ENCODE peak calls at places on chromosome 12, in eight cellular contexts. One of them, this sample, is unnamed.

GRCh38 chr12:120007272-120007671 is 18.2 kb downstream of the BICDL1 start:
- ATAC-seq in HepG2: no peak
- ATAC-seq in HCT116: no peak
- ATAC-seq in upper lobe of left lung: no peak
- ATAC-seq in GM23338: no peak
- ATAC-seq in Panc1: no peak
- ATAC-seq in GM12878: no peak
- ATAC-seq in K562: no peak
- ATAC-seq in this sample: no peak

GRCh38 chr12:93733358-93733757 is 56.2 kb downstream of the CRADD start:
- ATAC-seq in HepG2: no peak
- ATAC-seq in HCT116: no peak
- ATAC-seq in upper lobe of left lung: no peak
- ATAC-seq in GM23338: no peak
- ATAC-seq in Panc1: no peak
- ATAC-seq in GM12878: peak; percentile 60
- ATAC-seq in K562: no peak
- ATAC-seq in this sample: no peak

GRCh38 chr12:121444842-121445202 is 44.9 kb downstream of the RNF34 start:
- ATAC-seq in HepG2: no peak
- ATAC-seq in HCT116: no peak
- ATAC-seq in upper lobe of left lung: no peak
- ATAC-seq in GM23338: no peak
- ATAC-seq in Panc1: no peak
- ATAC-seq in GM12878: no peak
- ATAC-seq in K562: no peak
- ATAC-seq in this sample: no peak

GRCh38 chr12:132789099-132789471 is 27.5 kb upstream of the ANKLE2 start:
- ATAC-seq in HepG2: no peak
- ATAC-seq in HCT116: no peak
- ATAC-seq in upper lobe of left lung: no peak
- ATAC-seq in GM23338: no peak
- ATAC-seq in Panc1: no peak
- ATAC-seq in GM12878: no peak
- ATAC-seq in K562: no peak
- ATAC-seq in this sample: no peak

GRCh38 chr12:118436002-118436724 is 59.8 kb downstream of the SUDS3 start:
- ATAC-seq in HepG2: peak; percentile 74
- ATAC-seq in HCT116: peak; percentile 86
- ATAC-seq in upper lobe of left lung: no peak
- ATAC-seq in GM23338: peak; percentile 98
- ATAC-seq in Panc1: no peak
- ATAC-seq in GM12878: peak; percentile 68
- ATAC-seq in K562: peak; percentile 89
- ATAC-seq in this sample: no peak

GRCh38 chr12:15842106-15842505 is 40.1 kb upstream of the STRAP start:
- ATAC-seq in HepG2: no peak
- ATAC-seq in HCT116: no peak
- ATAC-seq in upper lobe of left lung: peak; percentile 63
- ATAC-seq in GM23338: no peak
- ATAC-seq in Panc1: no peak
- ATAC-seq in GM12878: no peak
- ATAC-seq in K562: no peak
- ATAC-seq in this sample: no peak

GRCh38 chr12:25924535-25925001 is 33.9 kb upstream of the RASSF8 start:
- ATAC-seq in HepG2: no peak
- ATAC-seq in HCT116: peak; percentile 52
- ATAC-seq in upper lobe of left lung: no peak
- ATAC-seq in GM23338: peak; percentile 52
- ATAC-seq in Panc1: peak; percentile 70
- ATAC-seq in GM12878: no peak
- ATAC-seq in K562: no peak
- ATAC-seq in this sample: no peak

GRCh38 chr12:41917827-41918445 is 226.7 kb downstream of the GXYLT1 start:
- ATAC-seq in HepG2: no peak
- ATAC-seq in HCT116: no peak
- ATAC-seq in upper lobe of left lung: no peak
- ATAC-seq in GM23338: peak; percentile 61
- ATAC-seq in Panc1: no peak
- ATAC-seq in GM12878: no peak
- ATAC-seq in K562: no peak
- ATAC-seq in this sample: no peak

GRCh38 chr12:124940143-124940392 is 25.6 kb upstream of the UBC start:
- ATAC-seq in HepG2: peak; percentile 88
- ATAC-seq in HCT116: no peak
- ATAC-seq in upper lobe of left lung: no peak
- ATAC-seq in GM23338: no peak
- ATAC-seq in Panc1: no peak
- ATAC-seq in GM12878: peak; percentile 2
- ATAC-seq in K562: no peak
- ATAC-seq in this sample: no peak

GRCh38 chr12:93054021-93054420 is 124.9 kb upstream of the EEA1 start:
- ATAC-seq in HepG2: no peak
- ATAC-seq in HCT116: no peak
- ATAC-seq in upper lobe of left lung: no peak
- ATAC-seq in GM23338: no peak
- ATAC-seq in Panc1: no peak
- ATAC-seq in GM12878: no peak
- ATAC-seq in K562: no peak
- ATAC-seq in this sample: no peak

GRCh38 chr12:29212682-29213397 is 63.8 kb downstream of the FAR2 start:
- ATAC-seq in HepG2: no peak
- ATAC-seq in HCT116: no peak
- ATAC-seq in upper lobe of left lung: no peak
- ATAC-seq in GM23338: no peak
- ATAC-seq in Panc1: no peak
- ATAC-seq in GM12878: no peak
- ATAC-seq in K562: no peak
- ATAC-seq in this sample: no peak

GRCh38 chr12:80939231-80939950 is 1.7 kb upstream of the LIN7A start:
- ATAC-seq in HepG2: no peak
- ATAC-seq in HCT116: no peak
- ATAC-seq in upper lobe of left lung: peak; percentile 13
- ATAC-seq in GM23338: no peak
- ATAC-seq in Panc1: no peak
- ATAC-seq in GM12878: no peak
- ATAC-seq in K562: no peak
- ATAC-seq in this sample: no peak

GRCh38 chr12:119686355-119686754 is 18.4 kb downstream of the PRKAB1 start:
- ATAC-seq in HepG2: no peak
- ATAC-seq in HCT116: no peak
- ATAC-seq in upper lobe of left lung: no peak
- ATAC-seq in GM23338: no peak
- ATAC-seq in Panc1: no peak
- ATAC-seq in GM12878: no peak
- ATAC-seq in K562: no peak
- ATAC-seq in this sample: no peak

GRCh38 chr12:104204690-104205480 is 10.7 kb upstream of the TXNRD1 start:
- ATAC-seq in HepG2: no peak
- ATAC-seq in HCT116: no peak
- ATAC-seq in upper lobe of left lung: no peak
- ATAC-seq in GM23338: peak; percentile 20
- ATAC-seq in Panc1: no peak
- ATAC-seq in GM12878: no peak
- ATAC-seq in K562: no peak
- ATAC-seq in this sample: no peak

GRCh38 chr12:53617700-53618099 is 8.5 kb downstream of the ATF7 start:
- ATAC-seq in HepG2: no peak
- ATAC-seq in HCT116: no peak
- ATAC-seq in upper lobe of left lung: no peak
- ATAC-seq in GM23338: no peak
- ATAC-seq in Panc1: no peak
- ATAC-seq in GM12878: no peak
- ATAC-seq in K562: no peak
- ATAC-seq in this sample: no peak

GRCh38 chr12:53611304-53611703 is 14.9 kb downstream of the ATF7 start:
- ATAC-seq in HepG2: no peak
- ATAC-seq in HCT116: no peak
- ATAC-seq in upper lobe of left lung: no peak
- ATAC-seq in GM23338: no peak
- ATAC-seq in Panc1: no peak
- ATAC-seq in GM12878: no peak
- ATAC-seq in K562: no peak
- ATAC-seq in this sample: no peak

GRCh38 chr12:53616950-53617349 is 9.2 kb downstream of the ATF7 start:
- ATAC-seq in HepG2: no peak
- ATAC-seq in HCT116: no peak
- ATAC-seq in upper lobe of left lung: no peak
- ATAC-seq in GM23338: no peak
- ATAC-seq in Panc1: no peak
- ATAC-seq in GM12878: no peak
- ATAC-seq in K562: no peak
- ATAC-seq in this sample: no peak

GRCh38 chr12:53613821-53614220 is 12.4 kb downstream of the ATF7 start:
- ATAC-seq in HepG2: no peak
- ATAC-seq in HCT116: no peak
- ATAC-seq in upper lobe of left lung: no peak
- ATAC-seq in GM23338: no peak
- ATAC-seq in Panc1: no peak
- ATAC-seq in GM12878: no peak
- ATAC-seq in K562: no peak
- ATAC-seq in this sample: no peak

DNA sequence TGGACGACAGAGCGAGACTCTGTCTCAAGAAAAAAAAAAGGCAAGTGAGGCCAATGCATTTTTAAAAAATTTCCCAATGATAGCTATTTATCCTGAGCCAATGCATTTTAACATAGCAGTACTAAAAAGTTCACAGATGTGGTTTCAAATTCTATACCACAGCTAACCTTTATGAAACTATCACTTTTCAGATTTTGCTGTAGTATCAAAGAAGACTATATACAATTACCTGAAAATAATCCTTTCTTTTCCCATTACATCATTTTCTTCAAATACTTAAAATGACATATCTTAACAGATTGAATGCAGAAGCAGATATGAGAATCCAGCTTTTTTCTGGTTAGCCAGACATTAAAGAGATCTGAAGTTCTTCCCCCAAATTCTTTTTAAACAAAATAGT is 13.2 kb downstream of the ATF7 start:
- ATAC-seq in HepG2: no peak
- ATAC-seq in HCT116: no peak
- ATAC-seq in upper lobe of left lung: no peak
- ATAC-seq in GM23338: no peak
- ATAC-seq in Panc1: no peak
- ATAC-seq in GM12878: peak; percentile 69
- ATAC-seq in K562: no peak
- ATAC-seq in this sample: no peak
- TF ChIP-seq CTCF in HepG2: no peak
- TF ChIP-seq CTCF in HCT116: no peak
- TF ChIP-seq CTCF in upper lobe of left lung: no peak
- TF ChIP-seq CTCF in GM23338: no peak
- TF ChIP-seq CTCF in Panc1: no peak
- TF ChIP-seq CTCF in GM12878: no peak
- TF ChIP-seq CTCF in K562: no peak
- TF ChIP-seq CTCF in this sample: no peak

DNA sequence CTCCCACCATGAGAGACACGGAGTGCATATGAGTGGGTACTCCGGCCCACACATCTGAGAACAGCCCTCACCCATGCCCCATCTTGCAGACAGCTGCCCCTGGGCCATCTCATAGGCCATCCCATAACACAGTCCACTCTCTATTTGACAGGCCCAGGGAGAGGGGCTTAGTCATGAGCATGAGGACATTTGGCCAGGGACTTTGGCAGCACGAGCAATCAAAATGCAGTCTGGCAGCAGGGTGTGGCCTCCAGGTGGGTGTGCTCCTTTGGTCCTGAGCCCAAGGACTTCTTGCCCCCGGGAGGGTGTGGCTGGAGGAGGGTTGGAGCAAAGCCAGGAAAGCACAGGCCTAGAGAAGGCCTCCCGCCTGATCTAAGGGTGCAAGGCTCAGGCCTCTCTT is 25.6 kb downstream of the EMP1 start:
- ATAC-seq in HepG2: no peak
- ATAC-seq in HCT116: peak; percentile 78
- ATAC-seq in upper lobe of left lung: peak; percentile 40
- ATAC-seq in GM23338: no peak
- ATAC-seq in Panc1: no peak
- ATAC-seq in GM12878: no peak
- ATAC-seq in K562: no peak
- ATAC-seq in this sample: peak; percentile 26
- TF ChIP-seq POLR2AphosphoS5 in HepG2: no peak
- TF ChIP-seq POLR2AphosphoS5 in HCT116: peak; percentile 23
- TF ChIP-seq POLR2AphosphoS5 in upper lobe of left lung: no peak
- TF ChIP-seq POLR2AphosphoS5 in GM23338: no peak
- TF ChIP-seq POLR2AphosphoS5 in Panc1: no peak
- TF ChIP-seq POLR2AphosphoS5 in GM12878: no peak
- TF ChIP-seq POLR2AphosphoS5 in K562: no peak
- TF ChIP-seq POLR2AphosphoS5 in this sample: no peak

DNA sequence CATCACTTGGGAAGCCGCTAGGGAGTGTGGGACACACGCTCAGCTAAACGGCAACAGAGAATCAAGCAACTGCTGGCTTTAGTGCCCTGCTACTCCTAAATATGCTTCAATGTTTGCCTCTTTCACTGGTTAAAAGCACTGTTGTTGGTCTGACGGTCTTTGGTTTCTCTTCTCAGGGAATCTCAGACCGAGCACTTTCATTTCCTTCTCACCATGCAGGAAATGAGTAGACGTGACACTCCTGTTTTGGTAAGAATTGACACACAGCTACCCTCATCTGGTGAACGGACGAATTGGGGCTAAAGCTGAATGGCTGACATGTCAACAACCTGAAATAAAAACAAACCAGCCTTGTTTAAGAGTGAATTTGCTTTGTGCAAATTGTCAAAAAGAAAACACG is 57.5 kb upstream of the PIWIL1 start:
- ATAC-seq in HepG2: no peak
- ATAC-seq in HCT116: no peak
- ATAC-seq in upper lobe of left lung: no peak
- ATAC-seq in GM23338: no peak
- ATAC-seq in Panc1: no peak
- ATAC-seq in GM12878: no peak
- ATAC-seq in K562: no peak
- ATAC-seq in this sample: no peak
- TF ChIP-seq CTCF in HepG2: no peak
- TF ChIP-seq CTCF in HCT116: no peak
- TF ChIP-seq CTCF in upper lobe of left lung: no peak
- TF ChIP-seq CTCF in GM23338: no peak
- TF ChIP-seq CTCF in Panc1: no peak
- TF ChIP-seq CTCF in GM12878: no peak
- TF ChIP-seq CTCF in K562: no peak
- TF ChIP-seq CTCF in this sample: no peak

GRCh38 chr12:129564768-129565167 is 339.1 kb downstream of the TMEM132D start:
- ATAC-seq in HepG2: no peak
- ATAC-seq in HCT116: no peak
- ATAC-seq in upper lobe of left lung: no peak
- ATAC-seq in GM23338: no peak
- ATAC-seq in Panc1: no peak
- ATAC-seq in GM12878: peak; percentile 64
- ATAC-seq in K562: no peak
- ATAC-seq in this sample: no peak
- TF ChIP-seq POLR2AphosphoS5 in HepG2: no peak
- TF ChIP-seq POLR2AphosphoS5 in HCT116: no peak
- TF ChIP-seq POLR2AphosphoS5 in upper lobe of left lung: no peak
- TF ChIP-seq POLR2AphosphoS5 in GM23338: no peak
- TF ChIP-seq POLR2AphosphoS5 in Panc1: no peak
- TF ChIP-seq POLR2AphosphoS5 in GM12878: no peak
- TF ChIP-seq POLR2AphosphoS5 in K562: no peak
- TF ChIP-seq POLR2AphosphoS5 in this sample: no peak

GRCh38 chr12:321606-322326 is 59.1 kb upstream of the SLC6A13 start:
- ATAC-seq in HepG2: no peak
- ATAC-seq in HCT116: no peak
- ATAC-seq in upper lobe of left lung: no peak
- ATAC-seq in GM23338: no peak
- ATAC-seq in Panc1: no peak
- ATAC-seq in GM12878: no peak
- ATAC-seq in K562: no peak
- ATAC-seq in this sample: no peak
- TF ChIP-seq CTCF in HepG2: peak; percentile 27
- TF ChIP-seq CTCF in HCT116: peak; percentile 19
- TF ChIP-seq CTCF in upper lobe of left lung: peak; percentile 14
- TF ChIP-seq CTCF in GM23338: peak; percentile 39
- TF ChIP-seq CTCF in Panc1: no peak
- TF ChIP-seq CTCF in GM12878: no peak
- TF ChIP-seq CTCF in K562: no peak
- TF ChIP-seq CTCF in this sample: no peak